ENCODE peak calls at places on chromosomes 11 and 22, in ten cellular contexts. H is ascending aorta; X is colonic mucosa; F is activated naive CD4-positive, alpha-beta T cell; Y is astrocyte of the spinal cord; L is T-helper 2 cell; I is GM23338; M is ACHN; G is mucosa of gallbladder; Z is HEK293T. O is an unnamed sample.

GRCh38 chr11:70212227-70212811 is 9.2 kb downstream of the FADD start:
- DNase-seq in Z (no peak), I (peak), X (peak), M (no peak), Y (no peak), G (peak), F (no peak), H (no peak), L (no peak), O (peak)

GRCh38 chr11:78261869-78262637 is 73.3 kb downstream of the USP35 start:
- DNase-seq in I (no peak), M (no peak), F (no peak), H (no peak), Y (no peak), L (no peak), Z (no peak), G (no peak), X (no peak), O (no peak)

GRCh38 chr22:29689872-29690213 is 30.0 kb upstream of the CABP7 start:
- DNase-seq in F (no peak), M (peak), L (peak), Y (peak), I (peak), G (peak), Z (peak), H (no peak), X (peak), O (peak)

GRCh38 chr11:118343981-118344521 is at the start of gene CD3G:
- DNase-seq in H (no peak), L (peak), Z (no peak), G (no peak), I (no peak), Y (no peak), X (no peak), F (no peak), M (no peak), O (no peak)

GRCh38 chr11:115362997-115363396 is 141.2 kb downstream of the CADM1 start:
- DNase-seq in G (no peak), M (no peak), H (no peak), X (no peak), Y (no peak), Z (no peak), I (no peak), L (no peak), F (no peak), O (no peak)

GRCh38 chr22:42883970-42884369 is 26.9 kb upstream of the ARFGAP3 start:
- DNase-seq in Y (no peak), X (no peak), I (no peak), M (no peak), F (no peak), G (no peak), L (no peak), Z (no peak), H (no peak), O (no peak)

GRCh38 chr22:30205281-30206115 is 41.1 kb downstream of the LIF start:
- DNase-seq in H (no peak), L (no peak), M (peak), F (no peak), G (no peak), Z (no peak), X (no peak), Y (peak), I (no peak), O (no peak)

GRCh38 chr22:28247667-28248363 is 328.8 kb upstream of the PITPNB start:
- DNase-seq in X (no peak), L (no peak), M (no peak), G (no peak), H (no peak), Y (no peak), F (no peak), Z (peak), I (no peak), O (no peak)

GRCh38 chr11:1168256-1168655 is 10.5 kb downstream of the MUC5AC start:
- DNase-seq in I (no peak), M (no peak), H (no peak), G (no peak), Z (no peak), Y (no peak), F (no peak), X (no peak), L (no peak), O (no peak)

GRCh38 chr11:104370478-104370877 is 206.5 kb upstream of the PDGFD start:
- DNase-seq in M (no peak), I (no peak), F (no peak), L (no peak), G (no peak), X (no peak), H (no peak), Y (no peak), Z (no peak), O (no peak)

GRCh38 chr11:6633422-6634408 is 14.5 kb upstream of the TPP1 start:
- DNase-seq in M (no peak), L (no peak), H (no peak), X (no peak), Z (no peak), I (no peak), Y (no peak), F (no peak), G (no peak), O (no peak)

GRCh38 chr22:47345025-47345424 is 582.6 kb downstream of the TBC1D22A start:
- DNase-seq in M (no peak), G (peak), L (no peak), I (no peak), Z (no peak), F (no peak), H (no peak), X (no peak), Y (no peak), O (no peak)

GRCh38 chr11:124446926-124447325 is 1.4 kb upstream of the OR8B8 start:
- DNase-seq in Y (no peak), M (no peak), H (no peak), F (no peak), Z (no peak), L (no peak), X (no peak), I (no peak), G (no peak), O (no peak)

GRCh38 chr22:24894220-24894975 is 52.1 kb downstream of the LHFPL7 start:
- DNase-seq in F (no peak), H (peak), X (peak), I (peak), G (peak), Z (no peak), Y (peak), L (no peak), M (peak), O (peak)

GRCh38 chr22:47337161-47337621 is 574.7 kb downstream of the TBC1D22A start:
- DNase-seq in G (peak), Z (no peak), X (no peak), H (no peak), L (no peak), M (peak), I (no peak), Y (peak), F (no peak), O (peak)

GRCh38 chr11:34339149-34340064 is 18.4 kb downstream of the ABTB2 start:
- DNase-seq in X (no peak), L (no peak), H (no peak), F (no peak), Y (no peak), I (no peak), M (peak), Z (no peak), G (no peak), O (no peak)

GRCh38 chr11:125370561-125371389 is 125.3 kb downstream of the FEZ1 start:
- DNase-seq in Y (no peak), H (no peak), I (peak), G (no peak), Z (no peak), M (no peak), X (no peak), F (no peak), L (no peak), O (no peak)

O was measured in HT-29.